ENCODE peak calls at places on chromosomes 12 and 14, in seven cellular contexts. One of them, this sample, is unnamed.

GRCh38 chr12:125533434-125534029 is 468.3 kb downstream of the AACS start:
- DNase-seq in astrocyte of the spinal cord: peak; percentile 4
- DNase-seq in effector memory CD8-positive, alpha-beta T cell: no peak
- DNase-seq in AG10803: no peak
- DNase-seq in NCI-H345: peak; percentile 14
- DNase-seq in A172: peak; percentile 2
- DNase-seq in NAMALWA: peak; percentile 49
- DNase-seq in this sample: no peak

GRCh38 chr14:99422220-99423010 is 58.2 kb downstream of the SETD3 start:
- DNase-seq in AG10803: no peak
- DNase-seq in NAMALWA: no peak
- DNase-seq in A172: no peak
- DNase-seq in NCI-H345: no peak
- DNase-seq in effector memory CD8-positive, alpha-beta T cell: no peak
- DNase-seq in astrocyte of the spinal cord: no peak
- DNase-seq in this sample: no peak

GRCh38 chr12:68497702-68498101 is 113.0 kb upstream of the RAP1B start:
- DNase-seq in NCI-H345: no peak
- DNase-seq in astrocyte of the spinal cord: peak; percentile 96
- DNase-seq in NAMALWA: no peak
- DNase-seq in effector memory CD8-positive, alpha-beta T cell: no peak
- DNase-seq in AG10803: peak; percentile 100
- DNase-seq in A172: peak; percentile 98
- DNase-seq in this sample: peak; percentile 99

GRCh38 chr14:22883191-22883976 is at the start of gene REM2:
- DNase-seq in NCI-H345: peak; percentile 76
- DNase-seq in astrocyte of the spinal cord: no peak
- DNase-seq in A172: no peak
- DNase-seq in NAMALWA: no peak
- DNase-seq in effector memory CD8-positive, alpha-beta T cell: no peak
- DNase-seq in AG10803: no peak
- DNase-seq in this sample: no peak

GRCh38 chr14:98591161-98591560 is 680.8 kb downstream of the BCL11B start:
- DNase-seq in NAMALWA: no peak
- DNase-seq in effector memory CD8-positive, alpha-beta T cell: no peak
- DNase-seq in AG10803: no peak
- DNase-seq in NCI-H345: no peak
- DNase-seq in astrocyte of the spinal cord: no peak
- DNase-seq in A172: no peak
- DNase-seq in this sample: no peak

GRCh38 chr14:50363734-50364113 is 33.0 kb downstream of the CDKL1 start:
- DNase-seq in A172: no peak
- DNase-seq in astrocyte of the spinal cord: no peak
- DNase-seq in effector memory CD8-positive, alpha-beta T cell: peak; percentile 30
- DNase-seq in AG10803: peak; percentile 71
- DNase-seq in NCI-H345: no peak
- DNase-seq in NAMALWA: peak; percentile 85
- DNase-seq in this sample: no peak

GRCh38 chr14:95471526-95472304 is 44.7 kb downstream of the SYNE3 start:
- DNase-seq in A172: no peak
- DNase-seq in astrocyte of the spinal cord: no peak
- DNase-seq in NCI-H345: no peak
- DNase-seq in effector memory CD8-positive, alpha-beta T cell: no peak
- DNase-seq in NAMALWA: no peak
- DNase-seq in AG10803: peak; percentile 61
- DNase-seq in this sample: no peak

GRCh38 chr14:51072976-51073375 is 21.9 kb downstream of the TRIM9 start:
- DNase-seq in effector memory CD8-positive, alpha-beta T cell: no peak
- DNase-seq in NAMALWA: no peak
- DNase-seq in A172: no peak
- DNase-seq in NCI-H345: no peak
- DNase-seq in astrocyte of the spinal cord: no peak
- DNase-seq in AG10803: no peak
- DNase-seq in this sample: no peak

GRCh38 chr12:104952816-104953215 is 5.3 kb downstream of the SLC41A2 start:
- DNase-seq in effector memory CD8-positive, alpha-beta T cell: no peak
- DNase-seq in AG10803: no peak
- DNase-seq in A172: no peak
- DNase-seq in astrocyte of the spinal cord: no peak
- DNase-seq in NAMALWA: no peak
- DNase-seq in NCI-H345: no peak
- DNase-seq in this sample: no peak

GRCh38 chr12:72081787-72082186 is 143.1 kb downstream of the TPH2 start:
- DNase-seq in astrocyte of the spinal cord: no peak
- DNase-seq in NCI-H345: no peak
- DNase-seq in A172: no peak
- DNase-seq in AG10803: no peak
- DNase-seq in effector memory CD8-positive, alpha-beta T cell: no peak
- DNase-seq in NAMALWA: no peak
- DNase-seq in this sample: no peak

GRCh38 chr14:59332727-59333126 is 132.5 kb downstream of the GPR135 start:
- DNase-seq in AG10803: peak; percentile 89
- DNase-seq in A172: peak; percentile 51
- DNase-seq in NAMALWA: no peak
- DNase-seq in effector memory CD8-positive, alpha-beta T cell: no peak
- DNase-seq in astrocyte of the spinal cord: peak; percentile 91
- DNase-seq in NCI-H345: no peak
- DNase-seq in this sample: peak; percentile 92

GRCh38 chr12:15526033-15526432 is 203.7 kb downstream of the PTPRO start:
- DNase-seq in A172: no peak
- DNase-seq in AG10803: no peak
- DNase-seq in astrocyte of the spinal cord: no peak
- DNase-seq in NCI-H345: no peak
- DNase-seq in NAMALWA: peak; percentile 88
- DNase-seq in effector memory CD8-positive, alpha-beta T cell: no peak
- DNase-seq in this sample: no peak

GRCh38 chr14:104931771-104932675 is 7.3 kb downstream of the PLD4 start:
- DNase-seq in effector memory CD8-positive, alpha-beta T cell: no peak
- DNase-seq in A172: no peak
- DNase-seq in NAMALWA: no peak
- DNase-seq in NCI-H345: no peak
- DNase-seq in astrocyte of the spinal cord: no peak
- DNase-seq in AG10803: no peak
- DNase-seq in this sample: no peak

This sample was measured in AG04449.